ENCODE peak calls at places on chromosome 3, in seven cellular contexts. One of them, this sample, is unnamed.
A peak's percentile ranks its signal among the peaks of the same experiment; 100 is the strongest.

GRCh38 chr3:20307378-20307777 is 121.4 kb upstream of the SGO1 start:
- DNase-seq in ovary: no peak
- DNase-seq in H9: no peak
- DNase-seq in left ventricle myocardium inferior: no peak
- DNase-seq in OCI-LY7: no peak
- DNase-seq in naive thymus-derived CD4-positive, alpha-beta T cell: no peak
- DNase-seq in heart left ventricle: no peak
- DNase-seq in this sample: no peak

GRCh38 chr3:179811321-179812095 is 158.7 kb downstream of the USP13 start:
- DNase-seq in OCI-LY7: peak; percentile 77
- DNase-seq in ovary: no peak
- DNase-seq in naive thymus-derived CD4-positive, alpha-beta T cell: no peak
- DNase-seq in left ventricle myocardium inferior: no peak
- DNase-seq in heart left ventricle: no peak
- DNase-seq in H9: peak; percentile 57
- DNase-seq in this sample: peak; percentile 55

GRCh38 chr3:115667175-115668065 is 44.1 kb downstream of the GAP43 start:
- DNase-seq in H9: peak; percentile 33
- DNase-seq in ovary: no peak
- DNase-seq in OCI-LY7: no peak
- DNase-seq in left ventricle myocardium inferior: no peak
- DNase-seq in heart left ventricle: no peak
- DNase-seq in naive thymus-derived CD4-positive, alpha-beta T cell: no peak
- DNase-seq in this sample: no peak

GRCh38 chr3:158743280-158743663 is 11.0 kb upstream of the RARRES1 start:
- DNase-seq in OCI-LY7: no peak
- DNase-seq in left ventricle myocardium inferior: no peak
- DNase-seq in heart left ventricle: no peak
- DNase-seq in naive thymus-derived CD4-positive, alpha-beta T cell: no peak
- DNase-seq in H9: no peak
- DNase-seq in ovary: no peak
- DNase-seq in this sample: no peak

GRCh38 chr3:154678271-154678670 is 248.3 kb upstream of the GPR149 start:
- DNase-seq in heart left ventricle: no peak
- DNase-seq in left ventricle myocardium inferior: no peak
- DNase-seq in OCI-LY7: no peak
- DNase-seq in naive thymus-derived CD4-positive, alpha-beta T cell: no peak
- DNase-seq in ovary: no peak
- DNase-seq in H9: no peak
- DNase-seq in this sample: no peak

GRCh38 chr3:13673207-13673606 is 124.3 kb downstream of the FBLN2 start:
- DNase-seq in heart left ventricle: no peak
- DNase-seq in left ventricle myocardium inferior: no peak
- DNase-seq in H9: no peak
- DNase-seq in naive thymus-derived CD4-positive, alpha-beta T cell: no peak
- DNase-seq in ovary: no peak
- DNase-seq in OCI-LY7: no peak
- DNase-seq in this sample: no peak

GRCh38 chr3:189236352-189236751 is 64.6 kb downstream of the TPRG1 start:
- DNase-seq in heart left ventricle: no peak
- DNase-seq in H9: no peak
- DNase-seq in OCI-LY7: no peak
- DNase-seq in left ventricle myocardium inferior: no peak
- DNase-seq in naive thymus-derived CD4-positive, alpha-beta T cell: no peak
- DNase-seq in ovary: no peak
- DNase-seq in this sample: no peak

GRCh38 chr3:53071882-53072431 is 26.1 kb upstream of the SFMBT1 start:
- DNase-seq in naive thymus-derived CD4-positive, alpha-beta T cell: no peak
- DNase-seq in heart left ventricle: no peak
- DNase-seq in left ventricle myocardium inferior: no peak
- DNase-seq in H9: peak; percentile 24
- DNase-seq in OCI-LY7: no peak
- DNase-seq in ovary: no peak
- DNase-seq in this sample: no peak

GRCh38 chr3:108527827-108528226 is 17.4 kb upstream of the MYH15 start:
- DNase-seq in heart left ventricle: no peak
- DNase-seq in OCI-LY7: no peak
- DNase-seq in H9: no peak
- DNase-seq in left ventricle myocardium inferior: no peak
- DNase-seq in ovary: no peak
- DNase-seq in naive thymus-derived CD4-positive, alpha-beta T cell: no peak
- DNase-seq in this sample: no peak

GRCh38 chr3:185207931-185208746 is 45.7 kb downstream of the EHHADH start:
- DNase-seq in H9: no peak
- DNase-seq in naive thymus-derived CD4-positive, alpha-beta T cell: no peak
- DNase-seq in ovary: no peak
- DNase-seq in left ventricle myocardium inferior: no peak
- DNase-seq in OCI-LY7: peak; percentile 23
- DNase-seq in heart left ventricle: no peak
- DNase-seq in this sample: no peak

GRCh38 chr3:8937064-8938020 is 25.9 kb downstream of the RAD18 start:
- DNase-seq in ovary: no peak
- DNase-seq in left ventricle myocardium inferior: no peak
- DNase-seq in H9: no peak
- DNase-seq in OCI-LY7: no peak
- DNase-seq in heart left ventricle: no peak
- DNase-seq in naive thymus-derived CD4-positive, alpha-beta T cell: no peak
- DNase-seq in this sample: peak; percentile 70

GRCh38 chr3:51928438-51928837 is 13.3 kb downstream of the RRP9 start:
- DNase-seq in H9: no peak
- DNase-seq in heart left ventricle: no peak
- DNase-seq in OCI-LY7: no peak
- DNase-seq in left ventricle myocardium inferior: no peak
- DNase-seq in naive thymus-derived CD4-positive, alpha-beta T cell: no peak
- DNase-seq in ovary: no peak
- DNase-seq in this sample: no peak

GRCh38 chr3:39960515-39961403 is 151.3 kb downstream of the MYRIP start:
- DNase-seq in naive thymus-derived CD4-positive, alpha-beta T cell: no peak
- DNase-seq in ovary: no peak
- DNase-seq in left ventricle myocardium inferior: no peak
- DNase-seq in H9: no peak
- DNase-seq in OCI-LY7: no peak
- DNase-seq in heart left ventricle: no peak
- DNase-seq in this sample: peak; percentile 99

GRCh38 chr3:184354121-184354728 is 7.2 kb downstream of the CLCN2 start:
- DNase-seq in OCI-LY7: peak; percentile 66
- DNase-seq in left ventricle myocardium inferior: no peak
- DNase-seq in ovary: no peak
- DNase-seq in H9: peak; percentile 65
- DNase-seq in heart left ventricle: peak; percentile 57
- DNase-seq in naive thymus-derived CD4-positive, alpha-beta T cell: peak; percentile 21
- DNase-seq in this sample: peak; percentile 37

GRCh38 chr3:46194868-46195553 is 13.1 kb downstream of the CCR1 start:
- DNase-seq in OCI-LY7: no peak
- DNase-seq in H9: no peak
- DNase-seq in naive thymus-derived CD4-positive, alpha-beta T cell: no peak
- DNase-seq in ovary: no peak
- DNase-seq in left ventricle myocardium inferior: no peak
- DNase-seq in heart left ventricle: no peak
- DNase-seq in this sample: no peak

GRCh38 chr3:182618981-182619591 is 174.2 kb upstream of the ATP11B start:
- DNase-seq in left ventricle myocardium inferior: no peak
- DNase-seq in naive thymus-derived CD4-positive, alpha-beta T cell: no peak
- DNase-seq in heart left ventricle: no peak
- DNase-seq in OCI-LY7: no peak
- DNase-seq in H9: no peak
- DNase-seq in ovary: no peak
- DNase-seq in this sample: no peak

GRCh38 chr3:141878812-141879211 is 2.4 kb downstream of the ATP1B3 start:
- DNase-seq in naive thymus-derived CD4-positive, alpha-beta T cell: no peak
- DNase-seq in heart left ventricle: no peak
- DNase-seq in left ventricle myocardium inferior: no peak
- DNase-seq in ovary: no peak
- DNase-seq in H9: no peak
- DNase-seq in OCI-LY7: no peak
- DNase-seq in this sample: peak; percentile 19

GRCh38 chr3:194023501-194024280 is 112.3 kb upstream of the HES1 start:
- DNase-seq in OCI-LY7: no peak
- DNase-seq in naive thymus-derived CD4-positive, alpha-beta T cell: no peak
- DNase-seq in H9: no peak
- DNase-seq in heart left ventricle: no peak
- DNase-seq in ovary: no peak
- DNase-seq in left ventricle myocardium inferior: no peak
- DNase-seq in this sample: peak; percentile 24

DNA sequence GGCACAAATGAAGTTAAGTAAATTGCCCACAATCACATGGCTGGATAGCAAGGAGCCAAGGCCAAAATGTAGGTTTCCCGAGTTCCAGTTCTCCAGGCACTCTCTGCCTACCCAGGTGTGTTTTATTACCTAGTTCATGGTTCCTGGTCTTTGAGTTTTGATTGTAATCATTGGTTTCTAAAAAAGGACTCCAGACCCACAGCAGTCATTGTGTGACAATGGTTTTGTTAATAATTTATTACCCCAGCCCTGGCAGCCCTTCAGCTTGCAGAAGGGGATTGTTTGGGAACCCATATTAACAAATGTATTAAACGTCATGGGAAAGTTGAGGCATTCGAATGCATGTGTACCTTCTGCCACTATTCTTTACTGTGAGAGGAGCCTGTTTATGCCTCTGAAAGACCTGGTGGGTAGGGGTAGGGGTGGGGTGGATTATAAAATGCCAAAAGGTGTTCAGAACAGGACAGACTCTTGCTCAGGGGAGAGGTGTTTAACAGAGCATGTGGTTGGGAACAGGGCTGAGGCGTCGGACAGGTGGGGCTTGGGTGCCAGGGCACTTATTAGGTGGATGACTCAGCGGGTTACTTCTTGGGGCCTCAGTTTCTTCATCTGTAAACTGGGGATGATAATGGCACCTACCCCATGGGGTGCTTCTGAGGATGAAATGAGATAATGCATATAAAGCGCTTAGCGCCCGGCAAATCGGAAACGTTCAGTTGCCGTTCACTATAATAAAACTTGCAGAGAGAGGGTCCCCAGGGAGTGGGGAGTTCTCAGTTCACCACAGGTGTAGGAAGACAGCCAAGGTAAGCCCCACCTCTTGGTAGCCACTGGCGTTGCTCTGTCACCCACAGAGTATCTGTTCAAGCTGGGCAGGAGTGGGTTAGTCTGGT is 221.9 kb upstream of the BHLHE40 start:
- DNase-seq in heart left ventricle: no peak
- DNase-seq in naive thymus-derived CD4-positive, alpha-beta T cell: no peak
- DNase-seq in left ventricle myocardium inferior: no peak
- DNase-seq in OCI-LY7: no peak
- DNase-seq in ovary: no peak
- DNase-seq in H9: no peak
- DNase-seq in this sample: no peak
- H3K27ac ChIP-seq in heart left ventricle: no peak overlapping the region
- H3K27ac ChIP-seq in naive thymus-derived CD4-positive, alpha-beta T cell: no peak overlapping the region
- H3K27ac ChIP-seq in left ventricle myocardium inferior: no peak overlapping the region
- H3K27ac ChIP-seq in OCI-LY7: no peak overlapping the region
- H3K27ac ChIP-seq in ovary: no peak overlapping the region
- H3K27ac ChIP-seq in H9: no peak overlapping the region
- H3K27ac ChIP-seq in this sample: no peak overlapping the region

GRCh38 chr3:54139630-54140029 is 17.3 kb downstream of the CACNA2D3 start:
- DNase-seq in H9: no peak
- DNase-seq in naive thymus-derived CD4-positive, alpha-beta T cell: no peak
- DNase-seq in OCI-LY7: no peak
- DNase-seq in left ventricle myocardium inferior: no peak
- DNase-seq in heart left ventricle: no peak
- DNase-seq in ovary: no peak
- DNase-seq in this sample: no peak
- H3K27ac ChIP-seq in H9: no peak overlapping the region
- H3K27ac ChIP-seq in naive thymus-derived CD4-positive, alpha-beta T cell: no peak overlapping the region
- H3K27ac ChIP-seq in OCI-LY7: no peak overlapping the region
- H3K27ac ChIP-seq in left ventricle myocardium inferior: no peak overlapping the region
- H3K27ac ChIP-seq in heart left ventricle: no peak overlapping the region
- H3K27ac ChIP-seq in ovary: no peak overlapping the region
- H3K27ac ChIP-seq in this sample: no peak overlapping the region

DNA sequence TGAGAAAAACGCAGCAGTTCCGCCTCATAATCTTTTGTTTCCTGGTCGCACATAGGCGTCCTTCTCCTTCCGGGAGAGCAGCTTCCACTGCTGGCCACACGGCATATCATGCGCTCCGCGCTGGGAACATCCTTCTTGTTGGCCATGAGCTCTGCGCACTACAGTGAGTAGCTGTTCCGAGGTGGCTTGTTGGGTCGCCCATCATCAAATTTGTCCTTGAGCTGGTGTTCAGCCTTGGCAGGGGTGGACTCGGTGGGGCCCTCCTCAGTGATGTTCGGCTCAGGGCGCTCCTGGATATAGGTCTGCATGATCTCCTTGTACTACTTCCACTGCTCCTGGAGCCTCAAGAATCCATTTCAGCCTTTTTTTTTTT is 39.4 kb upstream of the ARL8B start:
- DNase-seq in H9: no peak
- DNase-seq in OCI-LY7: no peak
- DNase-seq in naive thymus-derived CD4-positive, alpha-beta T cell: no peak
- DNase-seq in heart left ventricle: no peak
- DNase-seq in ovary: no peak
- DNase-seq in left ventricle myocardium inferior: no peak
- DNase-seq in this sample: no peak
- H3K27ac ChIP-seq in H9: no peak overlapping the region
- H3K27ac ChIP-seq in OCI-LY7: no peak overlapping the region
- H3K27ac ChIP-seq in naive thymus-derived CD4-positive, alpha-beta T cell: no peak overlapping the region
- H3K27ac ChIP-seq in heart left ventricle: no peak overlapping the region
- H3K27ac ChIP-seq in ovary: no peak overlapping the region
- H3K27ac ChIP-seq in left ventricle myocardium inferior: no peak overlapping the region
- H3K27ac ChIP-seq in this sample: no peak overlapping the region

GRCh38 chr3:119352863-119353527 is 58.8 kb downstream of the ARHGAP31 start:
- DNase-seq in ovary: no peak
- DNase-seq in naive thymus-derived CD4-positive, alpha-beta T cell: peak; percentile 56
- DNase-seq in H9: no peak
- DNase-seq in OCI-LY7: peak; percentile 67
- DNase-seq in heart left ventricle: no peak
- DNase-seq in left ventricle myocardium inferior: no peak
- DNase-seq in this sample: peak; percentile 63
- H3K27ac ChIP-seq in ovary: peak overlapping the region; percentile 44
- H3K27ac ChIP-seq in naive thymus-derived CD4-positive, alpha-beta T cell: no peak overlapping the region
- H3K27ac ChIP-seq in H9: no peak overlapping the region
- H3K27ac ChIP-seq in OCI-LY7: peak overlapping the region; percentile 37
- H3K27ac ChIP-seq in heart left ventricle: no peak overlapping the region
- H3K27ac ChIP-seq in left ventricle myocardium inferior: peak overlapping the region; percentile 83
- H3K27ac ChIP-seq in this sample: no peak overlapping the region

This sample was measured in endothelial cell of umbilical vein.